ENCODE peak calls at places on chromosomes 12 and 14, in eight cellular contexts. Y is stomach; W is tibial artery; P is fibroblast of pulmonary artery; G is CD4-positive, alpha-beta T cell; I is GM10248; K is WTC11; V is fibroblast of mammary gland. C is an unnamed sample.

GRCh38 chr14:64997108-64997794 is 10.6 kb downstream of the FNTB start:
- DNase-seq in Y (no peak), W (no peak), P (no peak), G (no peak), I (no peak), K (no peak), V (peak), C (no peak)

GRCh38 chr14:39038542-39038941 is 64.5 kb downstream of the SEC23A start:
- DNase-seq in Y (no peak), W (no peak), P (no peak), G (no peak), I (no peak), K (no peak), V (no peak), C (no peak)

GRCh38 chr12:107791465-107792089 is 17.1 kb downstream of the ASCL4 start:
- DNase-seq in Y (no peak), W (no peak), P (no peak), G (no peak), I (no peak), K (no peak), V (no peak), C (no peak)

GRCh38 chr12:120194534-120195395 is at the start of gene GCN1:
- DNase-seq in Y (peak), W (peak), P (peak), G (peak), I (peak), K (peak), V (peak), C (peak)

GRCh38 chr12:80877706-80878384 is 59.9 kb downstream of the LIN7A start:
- DNase-seq in Y (no peak), W (no peak), P (no peak), G (no peak), I (no peak), K (no peak), V (peak), C (no peak)

GRCh38 chr14:21923820-21924219 is 250.2 kb upstream of the OR4E1 start:
- DNase-seq in Y (no peak), W (no peak), P (no peak), G (no peak), I (no peak), K (no peak), V (no peak), C (no peak)

GRCh38 chr12:991350-992278 is 591 bp downstream of the ERC1 start:
- DNase-seq in Y (no peak), W (peak), P (peak), G (no peak), I (no peak), K (peak), V (no peak), C (no peak)

GRCh38 chr12:119911147-119911546 is 34.0 kb upstream of the CIT start:
- DNase-seq in Y (no peak), W (no peak), P (peak), G (no peak), I (no peak), K (no peak), V (peak), C (no peak)

GRCh38 chr12:32107376-32108267 is 975 bp downstream of the BICD1 start:
- DNase-seq in Y (no peak), W (no peak), P (peak), G (no peak), I (peak), K (no peak), V (peak), C (no peak)

GRCh38 chr12:107501681-107502080 is 183.9 kb upstream of the PWP1 start:
- DNase-seq in Y (no peak), W (no peak), P (no peak), G (no peak), I (peak), K (no peak), V (no peak), C (no peak)

GRCh38 chr12:224330-224729 is 10.4 kb upstream of the SLC6A12 start:
- DNase-seq in Y (no peak), W (no peak), P (no peak), G (no peak), I (no peak), K (no peak), V (no peak), C (no peak)

GRCh38 chr14:87434011-87434410 is 559.0 kb downstream of the GALC start:
- DNase-seq in Y (no peak), W (no peak), P (no peak), G (no peak), I (no peak), K (no peak), V (no peak), C (no peak)

GRCh38 chr12:104171785-104172563 is 34.0 kb upstream of the NFYB start:
- DNase-seq in Y (no peak), W (no peak), P (no peak), G (no peak), I (no peak), K (peak), V (no peak), C (peak)

GRCh38 chr12:52198454-52199215 is 6.8 kb upstream of the KRT80 start:
- DNase-seq in Y (no peak), W (no peak), P (no peak), G (no peak), I (no peak), K (no peak), V (no peak), C (no peak)

GRCh38 chr14:92922883-92923743 is at the start of gene CHGA:
- DNase-seq in Y (peak), W (no peak), P (peak), G (peak), I (peak), K (peak), V (peak), C (peak)

GRCh38 chr14:34665785-34666425 is 36.0 kb upstream of the SNX6 start:
- DNase-seq in Y (no peak), W (no peak), P (peak), G (no peak), I (no peak), K (no peak), V (peak), C (no peak)

GRCh38 chr12:42794811-42795210 is 205.3 kb upstream of the PRICKLE1 start:
- DNase-seq in Y (no peak), W (no peak), P (no peak), G (no peak), I (no peak), K (no peak), V (peak), C (no peak)

GRCh38 chr12:1318327-1319031 is 275.9 kb downstream of the FBXL14 start:
- DNase-seq in Y (peak), W (no peak), P (peak), G (no peak), I (no peak), K (peak), V (peak), C (no peak)

GRCh38 chr14:100532154-100532915 is 54.9 kb downstream of the BEGAIN start:
- DNase-seq in Y (peak), W (no peak), P (no peak), G (no peak), I (no peak), K (peak), V (no peak), C (peak)

GRCh38 chr14:87944987-87945604 is 47.9 kb downstream of the GALC start:
- DNase-seq in Y (no peak), W (no peak), P (peak), G (no peak), I (peak), K (no peak), V (peak), C (no peak)

GRCh38 chr12:110282956-110283817 is 2.1 kb downstream of the ATP2A2 start:
- DNase-seq in Y (no peak), W (no peak), P (no peak), G (no peak), I (no peak), K (no peak), V (no peak), C (no peak)

GRCh38 chr14:94780536-94781404 is 10.9 kb upstream of the GSC start:
- DNase-seq in Y (no peak), W (no peak), P (no peak), G (no peak), I (no peak), K (no peak), V (no peak), C (no peak)

GRCh38 chr12:79590751-79591150 is 100.0 kb downstream of the PAWR start:
- DNase-seq in Y (no peak), W (no peak), P (no peak), G (no peak), I (no peak), K (no peak), V (no peak), C (no peak)

GRCh38 chr12:126847005-126847629 is 1419.9 kb upstream of the TMEM132C start:
- DNase-seq in Y (no peak), W (no peak), P (no peak), G (no peak), I (no peak), K (no peak), V (no peak), C (no peak)

GRCh38 chr12:123832052-123832451 is 70.0 kb downstream of the DNAH10 start:
- DNase-seq in Y (no peak), W (no peak), P (no peak), G (no peak), I (no peak), K (no peak), V (no peak), C (no peak)

GRCh38 chr14:23953464-23954278 is at the start of gene DHRS4:
- DNase-seq in Y (peak), W (peak), P (peak), G (peak), I (peak), K (peak), V (peak), C (peak)

GRCh38 chr12:88206636-88207035 is 64.5 kb downstream of the TMTC3 start:
- DNase-seq in Y (no peak), W (no peak), P (peak), G (no peak), I (no peak), K (no peak), V (peak), C (no peak)

GRCh38 chr12:88200029-88200428 is 57.9 kb downstream of the TMTC3 start:
- DNase-seq in Y (no peak), W (no peak), P (no peak), G (no peak), I (no peak), K (no peak), V (no peak), C (no peak)

GRCh38 chr12:88207921-88208640 is 66.0 kb downstream of the TMTC3 start:
- DNase-seq in Y (no peak), W (peak), P (peak), G (no peak), I (no peak), K (no peak), V (peak), C (no peak)

DNA sequence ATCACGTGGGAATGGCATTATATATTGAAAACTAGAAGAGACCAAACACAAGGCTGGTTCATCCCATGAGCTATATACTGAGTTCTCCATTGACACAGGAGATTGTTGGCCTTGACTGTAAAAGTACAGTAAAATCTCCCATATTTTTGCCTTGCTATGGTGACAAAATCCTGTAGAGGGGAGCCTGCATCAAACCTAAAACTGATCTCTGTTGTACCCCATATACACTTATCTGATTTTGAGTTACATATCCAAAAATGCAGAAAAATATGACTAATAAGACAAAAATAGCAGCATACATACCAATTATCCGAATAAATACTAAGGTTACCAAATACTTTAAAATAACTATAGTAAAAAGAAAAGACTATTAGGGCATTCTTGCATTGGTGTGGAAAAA is 60.4 kb downstream of the TMTC3 start:
- DNase-seq in Y (no peak), W (no peak), P (peak), G (no peak), I (no peak), K (no peak), V (no peak), C (no peak)
- TF ChIP-seq CTCF in Y (no peak), W (no peak), P (no peak), G (no peak), I (no peak), K (no peak), V (no peak), C (no peak)

DNA sequence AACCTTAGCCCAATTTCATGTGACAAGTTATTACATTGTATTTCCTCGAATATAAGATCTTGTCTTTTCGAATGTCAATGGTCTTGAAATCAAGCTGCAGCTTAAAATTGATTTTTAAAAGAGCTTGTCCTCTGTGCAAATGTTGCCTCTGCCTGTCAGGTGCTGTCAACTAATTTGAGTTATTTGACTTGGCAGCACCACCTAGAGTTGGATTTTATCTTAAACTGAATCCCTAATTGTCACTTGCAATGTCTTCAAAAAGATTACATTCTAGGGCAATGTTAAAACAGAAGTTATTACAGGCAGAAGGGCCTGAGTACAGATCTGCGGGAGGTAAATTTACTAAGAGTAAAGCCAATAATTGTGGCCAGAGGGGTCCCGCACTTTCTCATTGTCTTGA is 26.2 kb upstream of the TUNAR start:
- DNase-seq in Y (no peak), W (no peak), P (no peak), G (no peak), I (no peak), K (no peak), V (no peak), C (no peak)
- TF ChIP-seq CTCF in Y (no peak), W (no peak), P (no peak), G (no peak), I (no peak), K (no peak), V (no peak), C (no peak)

GRCh38 chr14:35944847-35945246 is 118.7 kb downstream of the BRMS1L start:
- DNase-seq in Y (no peak), W (no peak), P (no peak), G (no peak), I (peak), K (peak), V (no peak), C (no peak)
- TF ChIP-seq CTCF in Y (no peak), W (no peak), P (no peak), G (no peak), I (no peak), K (no peak), V (no peak), C (peak)

GRCh38 chr14:55383541-55384140 is 28.0 kb downstream of the ATG14 start:
- DNase-seq in Y (no peak), W (no peak), P (no peak), G (no peak), I (no peak), K (no peak), V (no peak), C (no peak)
- TF ChIP-seq CTCF in Y (no peak), W (no peak), P (no peak), G (no peak), I (no peak), K (no peak), V (no peak), C (no peak)

DNA sequence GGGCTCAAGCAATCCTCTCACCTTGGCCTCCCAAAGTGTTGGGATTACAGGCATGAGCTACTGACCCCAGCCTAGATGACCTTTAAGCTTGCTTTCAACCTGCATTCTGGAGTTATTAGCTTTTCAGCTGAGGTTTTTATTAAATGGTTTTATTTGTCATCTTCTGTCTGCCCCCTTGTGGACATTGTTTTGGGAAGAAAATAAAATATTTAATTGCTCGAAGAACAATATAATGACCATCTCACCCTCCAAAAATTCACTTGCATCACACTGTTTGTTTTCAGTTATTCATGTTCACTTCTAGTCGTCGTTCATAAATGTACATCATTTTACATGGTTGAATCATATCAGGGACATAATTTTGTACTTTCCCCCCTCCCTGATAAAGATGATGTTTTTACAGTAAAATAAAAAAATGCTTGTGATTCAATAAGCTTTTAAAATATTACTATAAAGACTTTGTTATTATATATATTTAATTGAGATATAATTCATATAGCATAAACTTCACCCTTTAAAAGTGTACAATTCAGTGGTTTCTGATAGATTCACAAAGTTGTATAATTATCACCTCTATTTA is 10.1 kb upstream of the SPATS2 start:
- DNase-seq in Y (no peak), W (no peak), P (peak), G (no peak), I (peak), K (no peak), V (peak), C (no peak)
- TF ChIP-seq CTCF in Y (no peak), W (peak), P (peak), G (peak), I (peak), K (peak), V (peak), C (peak)

GRCh38 chr12:83958997-83959396 is 953.6 kb downstream of the SLC6A15 start:
- DNase-seq in Y (no peak), W (no peak), P (no peak), G (no peak), I (peak), K (no peak), V (no peak), C (no peak)

GRCh38 chr12:83960767-83961166 is 951.8 kb downstream of the SLC6A15 start:
- DNase-seq in Y (no peak), W (no peak), P (no peak), G (no peak), I (no peak), K (no peak), V (no peak), C (no peak)

GRCh38 chr12:83954071-83954789 is 958.4 kb downstream of the SLC6A15 start:
- DNase-seq in Y (no peak), W (no peak), P (no peak), G (no peak), I (no peak), K (no peak), V (no peak), C (no peak)

GRCh38 chr12:83954939-83955601 is 957.5 kb downstream of the SLC6A15 start:
- DNase-seq in Y (no peak), W (no peak), P (peak), G (no peak), I (no peak), K (peak), V (no peak), C (no peak)
- TF ChIP-seq CTCF in Y (no peak), W (no peak), P (peak), G (no peak), I (peak), K (no peak), V (peak), C (peak)

GRCh38 chr12:57182918-57183575 is 33.5 kb upstream of the NXPH4 start:
- DNase-seq in Y (peak), W (peak), P (peak), G (peak), I (peak), K (peak), V (peak), C (no peak)
- TF ChIP-seq CTCF in Y (peak), W (peak), P (peak), G (peak), I (peak), K (peak), V (peak), C (peak)

DNA sequence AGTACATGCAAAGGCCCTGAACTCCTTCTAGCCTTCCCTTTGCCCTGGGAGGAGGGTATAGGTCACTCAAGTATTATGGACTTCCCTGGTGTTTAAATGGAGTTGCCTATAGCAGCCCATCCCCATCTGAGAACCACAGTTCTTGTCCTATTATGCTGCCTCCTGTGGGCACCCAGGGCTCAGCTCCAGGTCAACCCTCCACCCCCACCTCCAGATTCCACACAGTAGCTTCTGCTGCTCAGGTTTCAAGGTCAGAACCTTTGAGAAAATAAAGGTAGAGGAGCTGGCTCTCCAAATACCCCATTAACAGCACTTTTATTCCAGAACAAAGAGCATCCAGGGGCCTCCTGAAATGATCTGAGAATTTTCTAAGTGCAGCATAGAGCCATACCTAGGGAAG is 57.4 kb downstream of the ACTN1 start:
- DNase-seq in Y (no peak), W (no peak), P (no peak), G (no peak), I (no peak), K (no peak), V (no peak), C (no peak)
- TF ChIP-seq CTCF in Y (no peak), W (no peak), P (peak), G (no peak), I (no peak), K (no peak), V (no peak), C (no peak)

GRCh38 chr12:117854339-117855012 is 114.3 kb downstream of the KSR2 start:
- DNase-seq in Y (peak), W (no peak), P (peak), G (no peak), I (peak), K (peak), V (peak), C (no peak)
- TF ChIP-seq CTCF in Y (no peak), W (no peak), P (peak), G (peak), I (peak), K (peak), V (peak), C (peak)

C was measured in osteocyte.